ENCODE peak calls at places on chromosome 9, in ten cellular contexts. K, J, N, Z, D, M, O, E, U and I are unnamed samples.

GRCh38 chr9:5146241-5146640 is 39.2 kb downstream of the INSL6 start:
- DNase-seq in J (no peak), N (no peak), K (no peak), M (no peak), D (no peak), Z (no peak), E (no peak), U (no peak), O (no peak), I (no peak)

GRCh38 chr9:29208670-29209069 is 1635.4 kb upstream of the C9orf72 start:
- DNase-seq in E (peak; percentile 12), J (no peak), U (no peak), N (no peak), M (no peak), O (no peak), D (no peak), Z (no peak), K (no peak), I (no peak)

GRCh38 chr9:72292184-72292787 is 72.7 kb downstream of the ZFAND5 start:
- DNase-seq in M (no peak), D (no peak), J (no peak), N (no peak), O (no peak), U (no peak), K (no peak), E (no peak), Z (peak; percentile 64), I (peak; percentile 20)

GRCh38 chr9:33923998-33924701 is 107.2 kb downstream of the UBE2R2 start:
- DNase-seq in M (no peak), N (no peak), U (peak; percentile 82), E (no peak), O (no peak), D (no peak), K (no peak), Z (no peak), J (no peak), I (no peak)

GRCh38 chr9:34553511-34554021 is 30.8 kb upstream of the ENHO start:
- DNase-seq in M (no peak), E (no peak), D (peak; percentile 8), U (peak; percentile 64), Z (no peak), K (peak; percentile 42), N (no peak), J (no peak), O (no peak), I (no peak)

GRCh38 chr9:92493741-92494387 is 11.6 kb upstream of the ASPN start:
- DNase-seq in O (no peak), Z (no peak), U (no peak), M (no peak), K (no peak), E (no peak), J (no peak), N (no peak), D (no peak), I (no peak)

GRCh38 chr9:97633859-97634485 is 351 bp downstream of the NCBP1 start:
- DNase-seq in U (no peak), J (no peak), M (no peak), N (no peak), D (no peak), E (no peak), Z (no peak), O (no peak), K (no peak), I (no peak)

GRCh38 chr9:112059145-112059979 is 115.7 kb downstream of the SUSD1 start:
- DNase-seq in U (no peak), Z (no peak), M (no peak), J (no peak), K (no peak), E (no peak), O (no peak), N (no peak), D (no peak), I (no peak)

GRCh38 chr9:83070257-83070656 is 7.3 kb upstream of the RASEF start:
- DNase-seq in O (no peak), J (no peak), D (no peak), E (no peak), N (no peak), Z (no peak), M (no peak), U (no peak), K (no peak), I (no peak)

GRCh38 chr9:129102791-129103594 is 7.6 kb downstream of the CRAT start:
- DNase-seq in E (peak; percentile 89), Z (peak; percentile 25), O (no peak), M (no peak), K (no peak), J (peak; percentile 85), D (no peak), U (no peak), N (no peak), I (peak; percentile 63)

GRCh38 chr9:2418619-2419018 is 203.0 kb upstream of the VLDLR start:
- DNase-seq in M (no peak), Z (no peak), N (no peak), O (no peak), D (no peak), K (no peak), J (no peak), E (no peak), U (no peak), I (no peak)

GRCh38 chr9:136235709-136236455 is 9.7 kb downstream of the QSOX2 start:
- DNase-seq in E (no peak), M (no peak), U (no peak), J (no peak), K (no peak), Z (no peak), D (no peak), O (no peak), N (no peak), I (peak; percentile 53)

GRCh38 chr9:125262217-125262991 is 778 bp downstream of the GAPVD1 start:
- DNase-seq in Z (no peak), U (no peak), M (no peak), J (no peak), K (peak; percentile 70), N (no peak), O (no peak), D (no peak), E (peak; percentile 43), I (no peak)

GRCh38 chr9:99753436-99753835 is 68.2 kb upstream of the NR4A3 start:
- DNase-seq in D (no peak), O (no peak), M (no peak), K (no peak), E (no peak), J (no peak), N (no peak), Z (no peak), U (no peak), I (no peak)

GRCh38 chr9:91004992-91005391 is 203.4 kb downstream of the SYK start:
- DNase-seq in Z (no peak), N (no peak), O (no peak), E (no peak), K (no peak), U (no peak), J (peak; percentile 47), D (no peak), M (no peak), I (no peak)

GRCh38 chr9:126614088-126614454 is 343 bp downstream of the LMX1B start:
- DNase-seq in N (no peak), D (no peak), J (no peak), U (peak; percentile 69), E (peak; percentile 16), O (no peak), Z (no peak), K (no peak), M (no peak), I (no peak)

GRCh38 chr9:33924978-33925797 is 108.2 kb downstream of the UBE2R2 start:
- DNase-seq in U (peak; percentile 75), N (peak; percentile 5), O (no peak), E (no peak), D (peak; percentile 62), K (no peak), J (peak; percentile 76), M (no peak), Z (peak; percentile 19), I (peak; percentile 19)

GRCh38 chr9:33439731-33440130 is 7.7 kb downstream of the AQP3 start:
- DNase-seq in U (no peak), N (no peak), Z (no peak), O (no peak), D (no peak), K (no peak), J (no peak), M (no peak), E (no peak), I (no peak)

GRCh38 chr9:69820955-69821788 is 555 bp downstream of the CFAP95 start:
- DNase-seq in K (no peak), U (no peak), E (no peak), O (no peak), N (no peak), D (no peak), J (no peak), Z (no peak), M (no peak), I (no peak)

GRCh38 chr9:115164511-115164974 is 46.6 kb upstream of the TNC start:
- DNase-seq in Z (no peak), N (peak; percentile 61), U (no peak), J (peak; percentile 35), D (no peak), K (no peak), M (no peak), E (peak; percentile 11), O (no peak), I (no peak)

GRCh38 chr9:113154936-113155335 is 4.1 kb downstream of the SLC31A2 start:
- DNase-seq in O (no peak), Z (peak; percentile 84), K (no peak), E (no peak), N (no peak), M (no peak), J (no peak), D (no peak), U (no peak), I (peak; percentile 71)

GRCh38 chr9:17484906-17485305 is 94.0 kb upstream of the SH3GL2 start:
- DNase-seq in E (no peak), D (no peak), U (no peak), J (no peak), K (no peak), O (no peak), M (no peak), Z (no peak), N (no peak), I (no peak)